ENCODE peak calls at places on chromosomes 6 and 20, in seven cellular contexts. One of them, this sample, is unnamed.
A peak's percentile ranks its signal among the peaks of the same experiment; 100 is the strongest.

GRCh38 chr6:129890164-129890563 is 29.0 kb upstream of the TMEM244 start:
- DNase-seq in PC-3: peak; percentile 59
- DNase-seq in hepatocyte: no peak
- DNase-seq in GM23338: no peak
- DNase-seq in HCT116: no peak
- DNase-seq in OCI-LY7: no peak
- DNase-seq in MM.1S: no peak
- DNase-seq in this sample: peak; percentile 64

GRCh38 chr20:31673943-31674463 is 36.3 kb downstream of the COX4I2 start:
- DNase-seq in PC-3: peak; percentile 2
- DNase-seq in hepatocyte: no peak
- DNase-seq in GM23338: no peak
- DNase-seq in HCT116: no peak
- DNase-seq in OCI-LY7: no peak
- DNase-seq in MM.1S: no peak
- DNase-seq in this sample: no peak

GRCh38 chr6:143958839-143959399 is 49.1 kb downstream of the PLAGL1 start:
- DNase-seq in PC-3: no peak
- DNase-seq in hepatocyte: no peak
- DNase-seq in GM23338: peak; percentile 93
- DNase-seq in HCT116: no peak
- DNase-seq in OCI-LY7: no peak
- DNase-seq in MM.1S: no peak
- DNase-seq in this sample: no peak

GRCh38 chr20:57656252-57656820 is 36.1 kb upstream of the ZBP1 start:
- DNase-seq in PC-3: no peak
- DNase-seq in hepatocyte: no peak
- DNase-seq in GM23338: no peak
- DNase-seq in HCT116: no peak
- DNase-seq in OCI-LY7: no peak
- DNase-seq in MM.1S: no peak
- DNase-seq in this sample: no peak

GRCh38 chr6:117555262-117555849 is 47.0 kb downstream of the GOPC start:
- DNase-seq in PC-3: peak; percentile 10
- DNase-seq in hepatocyte: no peak
- DNase-seq in GM23338: no peak
- DNase-seq in HCT116: no peak
- DNase-seq in OCI-LY7: no peak
- DNase-seq in MM.1S: peak; percentile 33
- DNase-seq in this sample: peak; percentile 33

GRCh38 chr6:35955521-35955920 is 34.6 kb upstream of the SRPK1 start:
- DNase-seq in PC-3: no peak
- DNase-seq in hepatocyte: no peak
- DNase-seq in GM23338: no peak
- DNase-seq in HCT116: no peak
- DNase-seq in OCI-LY7: no peak
- DNase-seq in MM.1S: no peak
- DNase-seq in this sample: no peak

GRCh38 chr6:165922309-165922794 is 245.3 kb downstream of the TBXT start:
- DNase-seq in PC-3: peak; percentile 63
- DNase-seq in hepatocyte: no peak
- DNase-seq in GM23338: no peak
- DNase-seq in HCT116: no peak
- DNase-seq in OCI-LY7: no peak
- DNase-seq in MM.1S: no peak
- DNase-seq in this sample: peak; percentile 8

GRCh38 chr6:129981598-129981997 is 36.8 kb upstream of the L3MBTL3 start:
- DNase-seq in PC-3: peak; percentile 22
- DNase-seq in hepatocyte: no peak
- DNase-seq in GM23338: no peak
- DNase-seq in HCT116: peak; percentile 12
- DNase-seq in OCI-LY7: peak; percentile 1
- DNase-seq in MM.1S: peak; percentile 23
- DNase-seq in this sample: no peak

GRCh38 chr6:136334853-136335252 is 45.2 kb upstream of the BCLAF1 start:
- DNase-seq in PC-3: no peak
- DNase-seq in hepatocyte: no peak
- DNase-seq in GM23338: peak; percentile 74
- DNase-seq in HCT116: no peak
- DNase-seq in OCI-LY7: no peak
- DNase-seq in MM.1S: no peak
- DNase-seq in this sample: no peak

GRCh38 chr6:57248311-57248895 is 26.3 kb upstream of the RAB23 start:
- DNase-seq in PC-3: no peak
- DNase-seq in hepatocyte: no peak
- DNase-seq in GM23338: peak; percentile 38
- DNase-seq in HCT116: no peak
- DNase-seq in OCI-LY7: no peak
- DNase-seq in MM.1S: no peak
- DNase-seq in this sample: no peak

GRCh38 chr6:132190097-132190814 is 211.0 kb downstream of the MOXD1 start:
- DNase-seq in PC-3: peak; percentile 35
- DNase-seq in hepatocyte: no peak
- DNase-seq in GM23338: no peak
- DNase-seq in HCT116: peak; percentile 3
- DNase-seq in OCI-LY7: no peak
- DNase-seq in MM.1S: peak; percentile 58
- DNase-seq in this sample: peak; percentile 46

GRCh38 chr6:35181313-35181932 is 32.3 kb upstream of the SCUBE3 start:
- DNase-seq in PC-3: peak; percentile 61
- DNase-seq in hepatocyte: no peak
- DNase-seq in GM23338: no peak
- DNase-seq in HCT116: no peak
- DNase-seq in OCI-LY7: no peak
- DNase-seq in MM.1S: peak; percentile 22
- DNase-seq in this sample: peak; percentile 81

GRCh38 chr20:34536798-34537394 is 20.7 kb downstream of the DYNLRB1 start:
- DNase-seq in PC-3: no peak
- DNase-seq in hepatocyte: no peak
- DNase-seq in GM23338: peak; percentile 80
- DNase-seq in HCT116: no peak
- DNase-seq in OCI-LY7: peak; percentile 70
- DNase-seq in MM.1S: peak; percentile 18
- DNase-seq in this sample: peak; percentile 67

GRCh38 chr20:9052136-9052535 is 16.8 kb upstream of the PLCB4 start:
- DNase-seq in PC-3: no peak
- DNase-seq in hepatocyte: no peak
- DNase-seq in GM23338: no peak
- DNase-seq in HCT116: peak; percentile 19
- DNase-seq in OCI-LY7: no peak
- DNase-seq in MM.1S: no peak
- DNase-seq in this sample: no peak

GRCh38 chr6:65191412-65191811 is 515.6 kb downstream of the EYS start:
- DNase-seq in PC-3: no peak
- DNase-seq in hepatocyte: no peak
- DNase-seq in GM23338: peak; percentile 8
- DNase-seq in HCT116: no peak
- DNase-seq in OCI-LY7: no peak
- DNase-seq in MM.1S: no peak
- DNase-seq in this sample: no peak

GRCh38 chr6:116783852-116784251 is 18.3 kb upstream of the FAM162B start:
- DNase-seq in PC-3: no peak
- DNase-seq in hepatocyte: peak; percentile 16
- DNase-seq in GM23338: no peak
- DNase-seq in HCT116: no peak
- DNase-seq in OCI-LY7: no peak
- DNase-seq in MM.1S: no peak
- DNase-seq in this sample: peak; percentile 10

GRCh38 chr6:167760979-167761793 is 65.5 kb upstream of the AFDN start:
- DNase-seq in PC-3: no peak
- DNase-seq in hepatocyte: peak; percentile 69
- DNase-seq in GM23338: no peak
- DNase-seq in HCT116: no peak
- DNase-seq in OCI-LY7: no peak
- DNase-seq in MM.1S: no peak
- DNase-seq in this sample: no peak

GRCh38 chr6:80363501-80363900 is 257.0 kb downstream of the BCKDHB start:
- DNase-seq in PC-3: no peak
- DNase-seq in hepatocyte: no peak
- DNase-seq in GM23338: no peak
- DNase-seq in HCT116: no peak
- DNase-seq in OCI-LY7: no peak
- DNase-seq in MM.1S: no peak
- DNase-seq in this sample: peak; percentile 10

GRCh38 chr20:11364736-11365135 is 553.0 kb upstream of the BTBD3 start:
- DNase-seq in PC-3: no peak
- DNase-seq in hepatocyte: no peak
- DNase-seq in GM23338: no peak
- DNase-seq in HCT116: no peak
- DNase-seq in OCI-LY7: no peak
- DNase-seq in MM.1S: no peak
- DNase-seq in this sample: no peak

GRCh38 chr6:51028271-51028670 is 209.6 kb downstream of the TFAP2B start:
- DNase-seq in PC-3: peak; percentile 85
- DNase-seq in hepatocyte: no peak
- DNase-seq in GM23338: no peak
- DNase-seq in HCT116: no peak
- DNase-seq in OCI-LY7: no peak
- DNase-seq in MM.1S: no peak
- DNase-seq in this sample: no peak

GRCh38 chr6:51027283-51028065 is 208.8 kb downstream of the TFAP2B start:
- DNase-seq in PC-3: peak; percentile 24
- DNase-seq in hepatocyte: no peak
- DNase-seq in GM23338: no peak
- DNase-seq in HCT116: no peak
- DNase-seq in OCI-LY7: no peak
- DNase-seq in MM.1S: no peak
- DNase-seq in this sample: no peak

GRCh38 chr6:51025082-51025777 is 206.6 kb downstream of the TFAP2B start:
- DNase-seq in PC-3: peak; percentile 97
- DNase-seq in hepatocyte: no peak
- DNase-seq in GM23338: peak; percentile 15
- DNase-seq in HCT116: no peak
- DNase-seq in OCI-LY7: no peak
- DNase-seq in MM.1S: no peak
- DNase-seq in this sample: peak; percentile 15

GRCh38 chr6:51021171-51021570 is 202.5 kb downstream of the TFAP2B start:
- DNase-seq in PC-3: no peak
- DNase-seq in hepatocyte: no peak
- DNase-seq in GM23338: no peak
- DNase-seq in HCT116: no peak
- DNase-seq in OCI-LY7: no peak
- DNase-seq in MM.1S: no peak
- DNase-seq in this sample: no peak

DNA sequence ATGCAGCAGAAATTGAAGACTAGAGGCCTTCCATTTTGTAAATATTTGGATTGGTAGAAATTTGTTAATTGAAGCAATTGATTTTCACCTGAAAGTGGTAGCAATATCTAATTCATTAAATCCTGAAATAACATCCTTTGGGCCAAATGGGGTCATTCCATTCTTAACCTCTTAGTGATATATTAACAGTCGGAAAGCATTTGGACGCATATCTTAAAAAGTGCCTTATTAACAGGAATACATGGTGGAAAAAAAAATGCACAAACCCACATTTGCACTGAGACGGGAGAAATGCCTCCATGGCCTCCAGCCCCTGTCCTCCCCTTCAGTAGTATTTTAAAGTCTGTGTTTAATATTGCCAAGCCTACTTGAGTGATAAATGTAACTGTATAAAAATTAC is 205.5 kb downstream of the TFAP2B start:
- DNase-seq in PC-3: no peak
- DNase-seq in hepatocyte: no peak
- DNase-seq in GM23338: no peak
- DNase-seq in HCT116: no peak
- DNase-seq in OCI-LY7: no peak
- DNase-seq in MM.1S: no peak
- DNase-seq in this sample: no peak
- TF ChIP-seq EZH2phosphoT487 in PC-3: no peak
- TF ChIP-seq EZH2phosphoT487 in hepatocyte: no peak
- TF ChIP-seq EZH2phosphoT487 in GM23338: no peak
- TF ChIP-seq EZH2phosphoT487 in HCT116: no peak
- TF ChIP-seq EZH2phosphoT487 in OCI-LY7: no peak
- TF ChIP-seq EZH2phosphoT487 in MM.1S: no peak
- TF ChIP-seq EZH2phosphoT487 in this sample: no peak

DNA sequence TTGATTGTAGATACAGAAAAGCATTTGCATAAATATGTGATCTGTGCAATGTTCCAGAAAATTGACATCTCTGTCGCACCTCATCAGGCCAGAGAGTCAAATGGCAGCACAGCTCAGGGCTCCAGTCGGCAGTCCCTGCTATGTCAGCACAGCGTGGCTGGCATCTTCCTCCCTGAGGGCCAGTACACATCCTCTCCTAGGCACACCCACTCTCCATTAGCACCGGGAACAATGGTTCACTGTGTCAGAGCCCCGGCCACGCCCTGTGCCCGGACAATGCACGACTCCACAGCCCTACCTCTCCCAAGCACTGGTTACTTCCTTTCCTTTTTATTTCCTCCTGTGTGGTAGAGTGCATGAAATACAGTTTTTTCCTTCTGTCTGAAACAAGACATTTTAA is 114.9 kb downstream of the FOXC1 start:
- DNase-seq in PC-3: peak; percentile 93
- DNase-seq in hepatocyte: peak; percentile 25
- DNase-seq in GM23338: peak; percentile 27
- DNase-seq in HCT116: peak; percentile 79
- DNase-seq in OCI-LY7: no peak
- DNase-seq in MM.1S: no peak
- DNase-seq in this sample: no peak
- H3K4me3 ChIP-seq in PC-3: peak overlapping the region; percentile 45
- H3K4me3 ChIP-seq in hepatocyte: no peak overlapping the region
- H3K4me3 ChIP-seq in GM23338: no peak overlapping the region
- H3K4me3 ChIP-seq in HCT116: no peak overlapping the region
- H3K4me3 ChIP-seq in OCI-LY7: no peak overlapping the region
- H3K4me3 ChIP-seq in MM.1S: no peak overlapping the region
- H3K4me3 ChIP-seq in this sample: no peak overlapping the region

DNA sequence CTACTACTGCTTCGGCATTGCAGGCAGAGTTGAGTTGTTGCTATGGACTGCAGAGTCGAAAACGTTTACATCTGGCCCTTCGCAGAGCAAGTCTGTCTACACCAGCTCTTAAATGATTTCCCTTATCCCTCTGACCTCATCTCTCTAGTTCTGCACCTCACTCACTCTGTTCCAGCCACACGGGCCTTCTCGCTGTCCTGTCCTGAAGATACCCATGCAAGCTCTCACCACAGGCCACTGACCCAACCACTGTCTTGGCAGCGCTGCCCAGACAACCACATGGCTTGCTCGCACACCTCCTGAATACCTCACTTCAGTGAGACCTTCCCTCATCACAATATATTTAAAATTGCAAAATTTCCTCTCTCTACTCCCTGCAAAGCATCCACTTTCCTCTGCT is 31.4 kb downstream of the B4GALT5 start:
- DNase-seq in PC-3: no peak
- DNase-seq in hepatocyte: no peak
- DNase-seq in GM23338: no peak
- DNase-seq in HCT116: no peak
- DNase-seq in OCI-LY7: no peak
- DNase-seq in MM.1S: no peak
- DNase-seq in this sample: no peak
- TF ChIP-seq EZH2phosphoT487 in PC-3: no peak
- TF ChIP-seq EZH2phosphoT487 in hepatocyte: no peak
- TF ChIP-seq EZH2phosphoT487 in GM23338: no peak
- TF ChIP-seq EZH2phosphoT487 in HCT116: no peak
- TF ChIP-seq EZH2phosphoT487 in OCI-LY7: no peak
- TF ChIP-seq EZH2phosphoT487 in MM.1S: no peak
- TF ChIP-seq EZH2phosphoT487 in this sample: no peak

DNA sequence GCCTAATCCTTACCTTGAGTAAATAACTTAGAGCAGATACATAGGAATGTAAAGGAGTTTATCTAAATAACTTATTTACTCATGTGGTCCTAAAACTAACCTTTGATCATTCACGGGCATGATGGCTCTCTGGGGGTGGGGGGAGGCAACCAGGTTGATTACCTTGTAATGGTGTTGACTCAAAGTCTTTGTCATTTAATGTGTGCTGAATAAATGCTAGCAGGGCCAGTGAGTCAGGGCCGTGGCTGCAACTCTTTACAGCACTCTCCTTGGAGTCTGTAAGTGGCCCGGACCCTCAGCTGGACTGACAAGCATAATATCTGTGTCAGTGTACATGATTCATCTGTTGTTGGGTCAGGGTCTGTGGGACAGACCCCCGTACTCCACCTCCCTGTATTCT is 203.0 kb downstream of the EPM2A start:
- DNase-seq in PC-3: peak; percentile 50
- DNase-seq in hepatocyte: peak; percentile 54
- DNase-seq in GM23338: peak; percentile 62
- DNase-seq in HCT116: no peak
- DNase-seq in OCI-LY7: no peak
- DNase-seq in MM.1S: no peak
- DNase-seq in this sample: no peak
- H3K4me3 ChIP-seq in PC-3: no peak overlapping the region
- H3K4me3 ChIP-seq in hepatocyte: no peak overlapping the region
- H3K4me3 ChIP-seq in GM23338: peak overlapping the region; percentile 24
- H3K4me3 ChIP-seq in HCT116: no peak overlapping the region
- H3K4me3 ChIP-seq in OCI-LY7: no peak overlapping the region
- H3K4me3 ChIP-seq in MM.1S: no peak overlapping the region
- H3K4me3 ChIP-seq in this sample: no peak overlapping the region